ENCODE peak calls at places on chromosome 19, in eight cellular contexts. One of them, this sample, is unnamed.

GRCh38 chr19:11881151-11881800 is 6.3 kb upstream of the ZNF69 start:
- DNase-seq in lung: peak
- DNase-seq in RKO: peak
- DNase-seq in amniotic epithelial cell: peak
- DNase-seq in T-helper 17 cell: peak
- DNase-seq in CD8-positive, alpha-beta memory T cell: peak
- DNase-seq in NCI-H1436: peak
- DNase-seq in fibroblast of the conjunctiva: no peak
- DNase-seq in this sample: peak

GRCh38 chr19:756232-756631 is 5.3 kb downstream of the MISP start:
- DNase-seq in lung: no peak
- DNase-seq in RKO: peak
- DNase-seq in amniotic epithelial cell: peak
- DNase-seq in T-helper 17 cell: no peak
- DNase-seq in CD8-positive, alpha-beta memory T cell: no peak
- DNase-seq in NCI-H1436: no peak
- DNase-seq in fibroblast of the conjunctiva: no peak
- DNase-seq in this sample: no peak

GRCh38 chr19:18097217-18097992 is at the start of gene MAST3:
- DNase-seq in lung: peak
- DNase-seq in RKO: peak
- DNase-seq in amniotic epithelial cell: peak
- DNase-seq in T-helper 17 cell: peak
- DNase-seq in CD8-positive, alpha-beta memory T cell: peak
- DNase-seq in NCI-H1436: peak
- DNase-seq in fibroblast of the conjunctiva: peak
- DNase-seq in this sample: peak

GRCh38 chr19:12757544-12758274 is 6.1 kb downstream of the BEST2 start:
- DNase-seq in lung: peak
- DNase-seq in RKO: peak
- DNase-seq in amniotic epithelial cell: peak
- DNase-seq in T-helper 17 cell: peak
- DNase-seq in CD8-positive, alpha-beta memory T cell: peak
- DNase-seq in NCI-H1436: peak
- DNase-seq in fibroblast of the conjunctiva: peak
- DNase-seq in this sample: peak

GRCh38 chr19:46495789-46496099 is at the start of gene PNMA8B:
- DNase-seq in lung: no peak
- DNase-seq in RKO: no peak
- DNase-seq in amniotic epithelial cell: no peak
- DNase-seq in T-helper 17 cell: no peak
- DNase-seq in CD8-positive, alpha-beta memory T cell: no peak
- DNase-seq in NCI-H1436: peak
- DNase-seq in fibroblast of the conjunctiva: no peak
- DNase-seq in this sample: peak

GRCh38 chr19:29105629-29106352 is 107.2 kb downstream of the UQCRFS1 start:
- DNase-seq in lung: no peak
- DNase-seq in RKO: no peak
- DNase-seq in amniotic epithelial cell: no peak
- DNase-seq in T-helper 17 cell: no peak
- DNase-seq in CD8-positive, alpha-beta memory T cell: no peak
- DNase-seq in NCI-H1436: no peak
- DNase-seq in fibroblast of the conjunctiva: no peak
- DNase-seq in this sample: no peak

GRCh38 chr19:16645140-16645539 is 14.8 kb downstream of the SMIM7 start:
- DNase-seq in lung: no peak
- DNase-seq in RKO: no peak
- DNase-seq in amniotic epithelial cell: no peak
- DNase-seq in T-helper 17 cell: no peak
- DNase-seq in CD8-positive, alpha-beta memory T cell: no peak
- DNase-seq in NCI-H1436: no peak
- DNase-seq in fibroblast of the conjunctiva: no peak
- DNase-seq in this sample: peak

GRCh38 chr19:47826800-47827199 is 5.1 kb downstream of the CRX start:
- DNase-seq in lung: no peak
- DNase-seq in RKO: no peak
- DNase-seq in amniotic epithelial cell: no peak
- DNase-seq in T-helper 17 cell: no peak
- DNase-seq in CD8-positive, alpha-beta memory T cell: no peak
- DNase-seq in NCI-H1436: no peak
- DNase-seq in fibroblast of the conjunctiva: no peak
- DNase-seq in this sample: no peak

GRCh38 chr19:10292206-10292788 is 2.5 kb downstream of the ICAM5 start:
- DNase-seq in lung: peak
- DNase-seq in RKO: no peak
- DNase-seq in amniotic epithelial cell: peak
- DNase-seq in T-helper 17 cell: peak
- DNase-seq in CD8-positive, alpha-beta memory T cell: peak
- DNase-seq in NCI-H1436: no peak
- DNase-seq in fibroblast of the conjunctiva: peak
- DNase-seq in this sample: no peak

This sample was measured in anterior cingulate cortex.